ENCODE peak calls at places on chromosomes 4 and X, in nine cellular contexts. One of them, this sample, is unnamed. For H3K4me1, the result is how much of the 10 kb centered on the place peaks cover.

GRCh38 chr4:172892300-172892699 is 276.3 kb upstream of the GALNT7 start:
- DNase-seq in K562: peak
- DNase-seq in breast epithelium: no peak
- DNase-seq in suprapubic skin: no peak
- DNase-seq in prostate gland: no peak
- DNase-seq in transverse colon: no peak
- DNase-seq in stomach: no peak
- DNase-seq in GM23338: peak
- DNase-seq in HepG2: no peak
- DNase-seq in this sample: no peak

GRCh38 chr4:71870456-71870855 is 86.6 kb upstream of the GC start:
- DNase-seq in GM23338: no peak
- DNase-seq in suprapubic skin: no peak
- DNase-seq in breast epithelium: no peak
- DNase-seq in stomach: no peak
- DNase-seq in K562: no peak
- DNase-seq in transverse colon: peak
- DNase-seq in prostate gland: no peak
- DNase-seq in HepG2: no peak
- DNase-seq in this sample: no peak

GRCh38 chrX:30791296-30792278 is 97.5 kb downstream of the TAB3 start:
- DNase-seq in breast epithelium: no peak
- DNase-seq in prostate gland: no peak
- DNase-seq in stomach: peak
- DNase-seq in GM23338: no peak
- DNase-seq in suprapubic skin: peak
- DNase-seq in transverse colon: no peak
- DNase-seq in HepG2: no peak
- DNase-seq in K562: no peak
- DNase-seq in this sample: no peak

GRCh38 chrX:67917412-67918010 is 373.7 kb downstream of the AR start:
- DNase-seq in suprapubic skin: no peak
- DNase-seq in K562: no peak
- DNase-seq in transverse colon: no peak
- DNase-seq in stomach: no peak
- DNase-seq in HepG2: no peak
- DNase-seq in prostate gland: no peak
- DNase-seq in GM23338: no peak
- DNase-seq in breast epithelium: no peak
- DNase-seq in this sample: no peak

GRCh38 chr4:38023347-38024202 is 63.4 kb downstream of the PTTG2 start:
- DNase-seq in breast epithelium: no peak
- DNase-seq in K562: no peak
- DNase-seq in suprapubic skin: no peak
- DNase-seq in GM23338: no peak
- DNase-seq in prostate gland: no peak
- DNase-seq in stomach: no peak
- DNase-seq in HepG2: no peak
- DNase-seq in transverse colon: no peak
- DNase-seq in this sample: no peak

GRCh38 chr4:10237131-10237530 is 120.5 kb upstream of the WDR1 start:
- DNase-seq in suprapubic skin: no peak
- DNase-seq in prostate gland: no peak
- DNase-seq in transverse colon: no peak
- DNase-seq in K562: no peak
- DNase-seq in HepG2: no peak
- DNase-seq in breast epithelium: no peak
- DNase-seq in stomach: no peak
- DNase-seq in GM23338: no peak
- DNase-seq in this sample: no peak

GRCh38 chrX:110310896-110311295 is 7.0 kb downstream of the AMMECR1 start:
- DNase-seq in stomach: no peak
- DNase-seq in K562: peak
- DNase-seq in prostate gland: no peak
- DNase-seq in HepG2: no peak
- DNase-seq in transverse colon: no peak
- DNase-seq in GM23338: no peak
- DNase-seq in breast epithelium: no peak
- DNase-seq in suprapubic skin: no peak
- DNase-seq in this sample: no peak

GRCh38 chr4:168221298-168221697 is 97.3 kb downstream of the DDX60 start:
- DNase-seq in transverse colon: no peak
- DNase-seq in prostate gland: no peak
- DNase-seq in HepG2: no peak
- DNase-seq in GM23338: no peak
- DNase-seq in stomach: no peak
- DNase-seq in K562: no peak
- DNase-seq in breast epithelium: no peak
- DNase-seq in suprapubic skin: no peak
- DNase-seq in this sample: no peak

GRCh38 chr4:53576218-53576617 is 15.1 kb downstream of the LNX1 start:
- DNase-seq in breast epithelium: no peak
- DNase-seq in prostate gland: no peak
- DNase-seq in suprapubic skin: no peak
- DNase-seq in transverse colon: no peak
- DNase-seq in K562: no peak
- DNase-seq in GM23338: no peak
- DNase-seq in HepG2: no peak
- DNase-seq in stomach: no peak
- DNase-seq in this sample: no peak

GRCh38 chrX:22689290-22689689 is 310.5 kb upstream of the DDX53 start:
- DNase-seq in K562: no peak
- DNase-seq in suprapubic skin: no peak
- DNase-seq in stomach: no peak
- DNase-seq in GM23338: peak
- DNase-seq in HepG2: no peak
- DNase-seq in breast epithelium: no peak
- DNase-seq in transverse colon: no peak
- DNase-seq in prostate gland: no peak
- DNase-seq in this sample: no peak

GRCh38 chrX:54042609-54043010 is 1.7 kb downstream of the PHF8 start:
- DNase-seq in HepG2: peak
- DNase-seq in transverse colon: peak
- DNase-seq in stomach: no peak
- DNase-seq in breast epithelium: no peak
- DNase-seq in suprapubic skin: peak
- DNase-seq in GM23338: peak
- DNase-seq in K562: peak
- DNase-seq in prostate gland: peak
- DNase-seq in this sample: no peak

GRCh38 chr4:113065629-113066028 is 16.2 kb downstream of the ANK2 start:
- DNase-seq in suprapubic skin: no peak
- DNase-seq in GM23338: no peak
- DNase-seq in transverse colon: no peak
- DNase-seq in HepG2: no peak
- DNase-seq in breast epithelium: no peak
- DNase-seq in K562: no peak
- DNase-seq in prostate gland: no peak
- DNase-seq in stomach: no peak
- DNase-seq in this sample: no peak

GRCh38 chr4:62512271-62512670 is 1312.1 kb downstream of the ADGRL3 start:
- DNase-seq in suprapubic skin: no peak
- DNase-seq in breast epithelium: no peak
- DNase-seq in stomach: no peak
- DNase-seq in K562: no peak
- DNase-seq in HepG2: no peak
- DNase-seq in prostate gland: no peak
- DNase-seq in transverse colon: no peak
- DNase-seq in GM23338: no peak
- DNase-seq in this sample: no peak

GRCh38 chr4:132992686-132993085 is 156.4 kb upstream of the PCDH10 start:
- DNase-seq in transverse colon: no peak
- DNase-seq in prostate gland: no peak
- DNase-seq in HepG2: no peak
- DNase-seq in K562: no peak
- DNase-seq in GM23338: no peak
- DNase-seq in stomach: no peak
- DNase-seq in breast epithelium: no peak
- DNase-seq in suprapubic skin: no peak
- DNase-seq in this sample: no peak
- TF ChIP-seq POLR2AphosphoS5 in transverse colon: no peak
- TF ChIP-seq POLR2AphosphoS5 in prostate gland: no peak
- TF ChIP-seq POLR2AphosphoS5 in HepG2: no peak
- TF ChIP-seq POLR2AphosphoS5 in K562: no peak
- TF ChIP-seq POLR2AphosphoS5 in GM23338: no peak
- TF ChIP-seq POLR2AphosphoS5 in stomach: no peak
- TF ChIP-seq POLR2AphosphoS5 in breast epithelium: no peak
- TF ChIP-seq POLR2AphosphoS5 in suprapubic skin: no peak
- TF ChIP-seq POLR2AphosphoS5 in this sample: no peak

GRCh38 chr4:86926428-86927086 is 8.3 kb upstream of the AFF1 start:
- DNase-seq in suprapubic skin: no peak
- DNase-seq in GM23338: no peak
- DNase-seq in prostate gland: no peak
- DNase-seq in breast epithelium: no peak
- DNase-seq in HepG2: no peak
- DNase-seq in K562: no peak
- DNase-seq in transverse colon: no peak
- DNase-seq in stomach: no peak
- DNase-seq in this sample: no peak
- H3K4me1 ChIP-seq in suprapubic skin: under half
- H3K4me1 ChIP-seq in GM23338: under half
- H3K4me1 ChIP-seq in prostate gland: under half
- H3K4me1 ChIP-seq in breast epithelium: under half
- H3K4me1 ChIP-seq in HepG2: under half
- H3K4me1 ChIP-seq in K562: under half
- H3K4me1 ChIP-seq in transverse colon: under half
- H3K4me1 ChIP-seq in stomach: under half
- H3K4me1 ChIP-seq in this sample: under half

GRCh38 chr4:41819621-41820020 is 71.1 kb upstream of the PHOX2B start:
- DNase-seq in HepG2: no peak
- DNase-seq in K562: no peak
- DNase-seq in suprapubic skin: no peak
- DNase-seq in transverse colon: no peak
- DNase-seq in breast epithelium: no peak
- DNase-seq in GM23338: no peak
- DNase-seq in prostate gland: no peak
- DNase-seq in stomach: no peak
- DNase-seq in this sample: no peak

GRCh38 chr4:41820473-41820872 is 71.9 kb upstream of the PHOX2B start:
- DNase-seq in K562: no peak
- DNase-seq in prostate gland: no peak
- DNase-seq in suprapubic skin: no peak
- DNase-seq in stomach: no peak
- DNase-seq in GM23338: no peak
- DNase-seq in HepG2: no peak
- DNase-seq in breast epithelium: no peak
- DNase-seq in transverse colon: no peak
- DNase-seq in this sample: no peak

GRCh38 chr4:41815478-41815877 is 67.0 kb upstream of the PHOX2B start:
- DNase-seq in HepG2: no peak
- DNase-seq in stomach: no peak
- DNase-seq in transverse colon: no peak
- DNase-seq in GM23338: no peak
- DNase-seq in suprapubic skin: no peak
- DNase-seq in K562: no peak
- DNase-seq in breast epithelium: no peak
- DNase-seq in prostate gland: no peak
- DNase-seq in this sample: no peak

GRCh38 chr4:41814565-41814964 is 66.0 kb upstream of the PHOX2B start:
- DNase-seq in prostate gland: no peak
- DNase-seq in GM23338: peak
- DNase-seq in suprapubic skin: no peak
- DNase-seq in stomach: no peak
- DNase-seq in K562: no peak
- DNase-seq in breast epithelium: no peak
- DNase-seq in HepG2: no peak
- DNase-seq in transverse colon: no peak
- DNase-seq in this sample: no peak
- TF ChIP-seq CTCF in prostate gland: no peak
- TF ChIP-seq CTCF in GM23338: peak
- TF ChIP-seq CTCF in suprapubic skin: no peak
- TF ChIP-seq CTCF in stomach: no peak
- TF ChIP-seq CTCF in K562: peak
- TF ChIP-seq CTCF in breast epithelium: no peak
- TF ChIP-seq CTCF in HepG2: peak
- TF ChIP-seq CTCF in transverse colon: no peak
- TF ChIP-seq CTCF in this sample: no peak

DNA sequence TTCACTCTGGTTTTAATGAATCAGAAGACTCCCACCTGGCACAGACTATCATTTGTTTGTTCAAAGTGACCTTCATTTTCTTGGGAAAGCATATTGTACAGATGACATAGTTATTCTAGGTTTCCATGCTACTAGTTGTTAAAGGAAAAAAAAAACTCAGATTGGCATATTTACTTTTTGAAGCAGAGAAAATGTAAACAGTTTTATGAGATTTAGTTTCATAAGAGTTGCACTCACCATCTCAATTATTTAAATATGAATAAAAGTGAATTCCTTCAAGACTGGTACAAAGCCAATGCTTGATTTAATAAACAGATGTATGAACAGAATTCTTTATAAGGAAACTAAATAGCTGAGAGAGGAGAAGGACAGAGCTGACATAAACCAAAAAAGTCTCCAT is 280.3 kb upstream of the UGT8 start:
- DNase-seq in HepG2: peak
- DNase-seq in stomach: no peak
- DNase-seq in breast epithelium: no peak
- DNase-seq in K562: no peak
- DNase-seq in GM23338: no peak
- DNase-seq in transverse colon: no peak
- DNase-seq in prostate gland: no peak
- DNase-seq in suprapubic skin: no peak
- DNase-seq in this sample: no peak
- TF ChIP-seq POLR2AphosphoS5 in HepG2: no peak
- TF ChIP-seq POLR2AphosphoS5 in stomach: no peak
- TF ChIP-seq POLR2AphosphoS5 in breast epithelium: no peak
- TF ChIP-seq POLR2AphosphoS5 in K562: no peak
- TF ChIP-seq POLR2AphosphoS5 in GM23338: no peak
- TF ChIP-seq POLR2AphosphoS5 in transverse colon: no peak
- TF ChIP-seq POLR2AphosphoS5 in prostate gland: peak
- TF ChIP-seq POLR2AphosphoS5 in suprapubic skin: no peak
- TF ChIP-seq POLR2AphosphoS5 in this sample: no peak

This sample was measured in vagina.